ENCODE peak calls at places on chromosome 6, in seven cellular contexts. K is H9, R is H1, U is trophoblast cell, I is mesendoderm, M is neuronal stem cell, O is mesenchymal stem cell. W is an unnamed sample.

GRCh38 chr6:128029841-128030240 is 129.0 kb upstream of the THEMIS start:
- DNase-seq in M (no peak), K (no peak), I (no peak), O (no peak), U (no peak), R (no peak), W (no peak)

GRCh38 chr6:111720931-111721496 is 115.3 kb upstream of the TRAF3IP2 start:
- DNase-seq in U (no peak), I (no peak), O (no peak), M (no peak), K (no peak), R (no peak), W (no peak)

GRCh38 chr6:130485870-130486269 is 120.1 kb downstream of the TMEM200A start:
- DNase-seq in I (no peak), K (no peak), M (no peak), U (no peak), O (no peak), R (no peak), W (no peak)

GRCh38 chr6:2940010-2940850 is 31.1 kb downstream of the SERPINB6 start:
- DNase-seq in R (peak), O (no peak), I (no peak), M (no peak), K (no peak), U (no peak), W (no peak)

GRCh38 chr6:111057074-111057752 is 30.1 kb upstream of the SLC16A10 start:
- DNase-seq in U (peak), M (peak), O (peak), I (peak), R (no peak), K (no peak), W (peak)

GRCh38 chr6:129744201-129744879 is 34.4 kb upstream of the ARHGAP18 start:
- DNase-seq in K (no peak), U (no peak), M (no peak), R (no peak), I (peak), O (peak), W (peak)

GRCh38 chr6:1870902-1871301 is 261.2 kb downstream of the FOXC1 start:
- DNase-seq in O (no peak), I (peak), U (no peak), M (peak), R (no peak), K (no peak), W (no peak)

GRCh38 chr6:84492246-84493135 is 265.0 kb upstream of the CEP162 start:
- DNase-seq in I (no peak), O (peak), K (no peak), R (no peak), M (no peak), U (no peak), W (no peak)

GRCh38 chr6:13522639-13523038 is 35.2 kb upstream of the GFOD1 start:
- DNase-seq in M (no peak), O (peak), K (no peak), I (no peak), R (no peak), U (no peak), W (no peak)

GRCh38 chr6:167826230-167827061 is at the start of gene AFDN:
- DNase-seq in M (peak), I (peak), R (peak), U (peak), K (peak), O (peak), W (peak)

GRCh38 chr6:30322527-30323501 is 3.9 kb upstream of the TRIM39 start:
- DNase-seq in I (peak), R (no peak), U (peak), M (no peak), O (peak), K (no peak), W (peak)

GRCh38 chr6:36836771-36837339 is 2.4 kb downstream of the CPNE5 start:
- DNase-seq in U (no peak), M (no peak), O (no peak), I (no peak), R (no peak), K (no peak), W (no peak)

GRCh38 chr6:17096657-17097056 is 5.2 kb upstream of the STMND1 start:
- DNase-seq in M (no peak), R (no peak), K (no peak), U (no peak), I (no peak), O (no peak), W (no peak)

GRCh38 chr6:868212-868611 is 175.3 kb upstream of the EXOC2 start:
- DNase-seq in R (no peak), U (no peak), M (no peak), K (no peak), I (no peak), O (no peak), W (no peak)

GRCh38 chr6:32947552-32948465 is 5.1 kb downstream of the HLA-DMA start:
- DNase-seq in I (peak), R (peak), K (peak), M (no peak), O (peak), U (peak), W (peak)

GRCh38 chr6:11584264-11584663 is 46.7 kb downstream of the TMEM170B start:
- DNase-seq in U (no peak), R (no peak), O (peak), K (no peak), M (no peak), I (peak), W (peak)

GRCh38 chr6:58073263-58073662 is 755.8 kb downstream of the PRIM2 start:
- DNase-seq in O (no peak), R (no peak), U (no peak), I (no peak), K (no peak), M (no peak), W (no peak)

GRCh38 chr6:31663961-31664789 is 622 bp downstream of the GPANK1 start:
- DNase-seq in O (peak), U (peak), M (no peak), R (no peak), K (no peak), I (peak), W (peak)

GRCh38 chr6:141551318-141551717 is 581.4 kb upstream of the GJE1 start:
- DNase-seq in K (no peak), R (no peak), U (no peak), O (no peak), M (no peak), I (peak), W (no peak)

GRCh38 chr6:74871757-74872156 is 334.1 kb downstream of the COL12A1 start:
- DNase-seq in R (no peak), M (no peak), I (no peak), O (no peak), K (no peak), U (no peak), W (peak)

GRCh38 chr6:80466981-80467380 is 360.5 kb downstream of the BCKDHB start:
- DNase-seq in U (no peak), R (no peak), M (no peak), I (no peak), O (no peak), K (no peak), W (no peak)
- H3K18ac ChIP-seq in U (no peak), R (no peak), M (no peak), I (no peak), O (no peak), K (no peak), W (no peak)

GRCh38 chr6:157549468-157549745 is 168.4 kb downstream of the ZDHHC14 start:
- DNase-seq in O (no peak), R (no peak), K (no peak), M (no peak), U (no peak), I (no peak), W (no peak)

GRCh38 chr6:157552171-157552747 is 171.3 kb downstream of the ZDHHC14 start:
- DNase-seq in R (peak), I (peak), O (no peak), U (no peak), K (peak), M (peak), W (no peak)

GRCh38 chr6:157552956-157553485 is 172.0 kb downstream of the ZDHHC14 start:
- DNase-seq in U (no peak), I (no peak), K (no peak), M (no peak), R (peak), O (no peak), W (no peak)

GRCh38 chr6:157550114-157550989 is 169.4 kb downstream of the ZDHHC14 start:
- DNase-seq in U (no peak), R (no peak), I (no peak), K (no peak), O (no peak), M (no peak), W (no peak)

GRCh38 chr6:157551041-157551832 is 170.2 kb downstream of the ZDHHC14 start:
- DNase-seq in U (peak), R (peak), K (peak), I (peak), M (no peak), O (no peak), W (no peak)
- H3K23ac ChIP-seq in U (no peak), R (no peak), K (no peak), I (no peak), M (no peak), O (no peak), W (no peak)

GRCh38 chr6:137776256-137776655 is 90.8 kb upstream of the TNFAIP3 start:
- DNase-seq in M (no peak), R (no peak), I (no peak), U (no peak), O (no peak), K (no peak), W (no peak)
- H3K18ac ChIP-seq in M (no peak), R (no peak), I (no peak), U (no peak), O (peak), K (no peak), W (peak)

GRCh38 chr6:6033858-6034257 is 27.1 kb upstream of the NRN1 start:
- DNase-seq in U (no peak), K (no peak), R (no peak), O (no peak), M (no peak), I (no peak), W (no peak)
- H3K23ac ChIP-seq in U (no peak), K (no peak), R (no peak), O (no peak), M (no peak), I (no peak), W (no peak)

GRCh38 chr6:125570546-125570945 is 178.9 kb upstream of the HEY2 start:
- DNase-seq in R (no peak), I (no peak), O (no peak), K (no peak), M (no peak), U (no peak), W (no peak)
- H3K18ac ChIP-seq in R (no peak), I (no peak), O (no peak), K (no peak), M (no peak), U (no peak), W (no peak)

GRCh38 chr6:117391874-117392583 is 33.7 kb downstream of the ROS1 start:
- DNase-seq in I (no peak), U (no peak), M (no peak), R (no peak), K (no peak), O (no peak), W (no peak)

GRCh38 chr6:117399126-117399525 is 26.6 kb downstream of the ROS1 start:
- DNase-seq in O (no peak), R (no peak), U (no peak), I (no peak), K (no peak), M (no peak), W (no peak)

GRCh38 chr6:117397536-117398227 is 28.1 kb downstream of the ROS1 start:
- DNase-seq in U (no peak), O (peak), R (no peak), K (no peak), M (no peak), I (no peak), W (no peak)

GRCh38 chr6:117396228-117396627 is 29.5 kb downstream of the ROS1 start:
- DNase-seq in I (no peak), R (no peak), M (no peak), U (no peak), O (no peak), K (no peak), W (no peak)

DNA sequence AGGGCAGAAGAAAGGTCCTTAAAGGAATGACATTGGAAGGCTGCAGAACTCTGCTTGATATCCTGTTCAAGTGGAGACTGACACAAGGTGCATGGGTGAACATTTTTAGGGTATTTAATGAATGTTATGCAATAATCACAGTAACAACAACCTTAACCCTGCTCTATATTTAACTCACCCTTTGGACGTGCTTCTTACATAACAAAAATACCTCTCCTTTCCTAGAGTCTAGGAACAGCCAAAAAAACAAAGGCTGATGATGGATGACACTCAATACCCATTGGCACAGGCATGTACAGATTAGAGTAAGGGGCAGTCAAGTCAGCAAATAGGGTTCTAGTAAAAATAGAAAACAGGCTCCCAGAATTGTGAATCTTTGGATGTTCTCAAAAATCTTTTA is 30.6 kb downstream of the ROS1 start:
- DNase-seq in M (no peak), K (no peak), O (no peak), I (no peak), R (no peak), U (no peak), W (no peak)
- H3K23ac ChIP-seq in M (no peak), K (no peak), O (no peak), I (no peak), R (no peak), U (no peak), W (no peak)

GRCh38 chr6:26124550-26125014 is 37.4 kb downstream of the HFE start:
- DNase-seq in M (no peak), I (no peak), O (no peak), K (no peak), U (no peak), R (no peak), W (no peak)
- H3K18ac ChIP-seq in M (peak), I (no peak), O (peak), K (peak), U (peak), R (no peak), W (peak)

DNA sequence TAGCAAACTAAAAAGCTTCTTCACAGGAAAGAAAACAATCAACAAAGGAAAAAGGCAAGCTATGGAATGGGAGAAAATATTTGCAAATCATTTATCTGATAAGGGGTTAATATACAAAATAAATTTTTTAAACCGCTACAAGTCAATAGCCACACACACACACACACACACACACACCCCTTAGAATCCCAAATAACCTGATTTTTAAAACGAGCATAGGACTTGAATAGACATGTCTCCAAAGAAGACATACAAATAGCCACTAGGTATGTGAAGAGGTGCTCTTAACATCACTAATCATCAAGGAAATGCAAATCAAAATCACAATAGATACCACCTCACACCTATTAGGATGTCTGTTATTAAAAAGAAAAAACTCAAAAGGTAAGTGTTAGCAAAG is 187.7 kb downstream of the TRIM27 start:
- DNase-seq in O (no peak), R (no peak), M (no peak), U (no peak), I (no peak), K (no peak), W (no peak)
- H3K23ac ChIP-seq in O (no peak), R (no peak), M (no peak), U (no peak), I (no peak), K (no peak), W (no peak)

GRCh38 chr6:91812596-91813274 is 1225.9 kb upstream of the MAP3K7 start:
- DNase-seq in R (no peak), O (peak), I (no peak), K (no peak), M (no peak), U (no peak), W (peak)
- H3K18ac ChIP-seq in R (no peak), O (no peak), I (no peak), K (no peak), M (no peak), U (no peak), W (no peak)

W was measured in IMR-90.